ENCODE peak calls at places on chromosomes 6 and 20, in ten cellular contexts. L is B cell, W is neural progenitor cell, O is Peyer's patch, F is progenitor cell of endocrine pancreas, Z is prostate gland, A is foreskin fibroblast, G is heart right ventricle, R is psoas muscle, P is nephron progenitor cell. T is an unnamed sample.

GRCh38 chr20:62741191-62741676 is 32.6 kb downstream of the NTSR1 start:
- DNase-seq in A (peak; percentile 50), Z (no peak), R (peak; percentile 42), W (peak; percentile 78), O (no peak), G (peak; percentile 4), L (no peak), F (no peak), P (peak; percentile 64), T (peak; percentile 16)

GRCh38 chr6:145749632-145750031 is 14.3 kb upstream of the EPM2A start:
- DNase-seq in P (no peak), A (peak; percentile 85), F (no peak), G (no peak), W (no peak), Z (no peak), R (no peak), L (no peak), O (no peak), T (no peak)

GRCh38 chr6:85186546-85187170 is 263.2 kb upstream of the NT5E start:
- DNase-seq in R (no peak), O (no peak), W (no peak), Z (no peak), G (no peak), P (no peak), F (no peak), A (peak; percentile 71), L (no peak), T (no peak)

GRCh38 chr6:38283734-38284362 is 355.9 kb downstream of the BTBD9 start:
- DNase-seq in L (no peak), Z (no peak), P (no peak), F (no peak), A (peak; percentile 84), O (no peak), W (no peak), G (no peak), R (no peak), T (no peak)

GRCh38 chr6:42260424-42260888 is 42.8 kb upstream of the MRPS10 start:
- DNase-seq in Z (no peak), P (no peak), A (no peak), F (no peak), O (peak; percentile 44), R (peak; percentile 81), G (no peak), L (no peak), W (no peak), T (no peak)

GRCh38 chr6:106870824-106871300 is 103.7 kb downstream of the CD24 start:
- DNase-seq in Z (no peak), A (no peak), F (no peak), P (no peak), R (no peak), L (no peak), G (no peak), O (no peak), W (no peak), T (no peak)

GRCh38 chr6:98547151-98547550 is 287.2 kb upstream of the POU3F2 start:
- DNase-seq in R (no peak), G (no peak), A (no peak), W (no peak), Z (no peak), O (no peak), P (no peak), F (no peak), L (no peak), T (no peak)

GRCh38 chr6:167275001-167275400 is 16.1 kb upstream of the UNC93A start:
- DNase-seq in Z (peak; percentile 72), A (no peak), G (no peak), W (no peak), O (no peak), R (no peak), F (no peak), L (no peak), P (no peak), T (no peak)

GRCh38 chr6:16154904-16155303 is 26.0 kb downstream of the MYLIP start:
- DNase-seq in P (no peak), F (no peak), A (peak; percentile 85), W (no peak), R (peak; percentile 82), O (no peak), G (peak; percentile 35), L (no peak), Z (no peak), T (no peak)

GRCh38 chr6:1792989-1793388 is 183.3 kb downstream of the FOXC1 start:
- DNase-seq in R (no peak), L (peak; percentile 9), W (peak; percentile 42), Z (no peak), F (no peak), P (no peak), A (peak; percentile 36), G (no peak), O (no peak), T (no peak)

GRCh38 chr20:53569606-53570307 is 23.9 kb downstream of the ZNF217 start:
- DNase-seq in O (peak; percentile 17), A (no peak), G (no peak), W (no peak), R (no peak), L (no peak), Z (no peak), P (no peak), F (no peak), T (no peak)

GRCh38 chr6:119482850-119483285 is 133.3 kb upstream of the MAN1A1 start:
- DNase-seq in F (no peak), Z (no peak), W (no peak), O (no peak), L (no peak), A (no peak), P (no peak), R (no peak), G (no peak), T (no peak)

GRCh38 chr6:82906489-82906888 is 159.2 kb downstream of the UBE3D start:
- DNase-seq in O (no peak), W (peak; percentile 25), L (no peak), F (no peak), R (no peak), G (no peak), Z (no peak), P (no peak), A (peak; percentile 41), T (no peak)

GRCh38 chr6:106973018-106973840 is 1.3 kb downstream of the CD24 start:
- DNase-seq in W (peak; percentile 74), R (no peak), A (no peak), P (peak; percentile 58), G (peak; percentile 9), O (peak; percentile 59), F (peak; percentile 21), Z (peak; percentile 5), L (peak; percentile 44), T (peak; percentile 53)

DNA sequence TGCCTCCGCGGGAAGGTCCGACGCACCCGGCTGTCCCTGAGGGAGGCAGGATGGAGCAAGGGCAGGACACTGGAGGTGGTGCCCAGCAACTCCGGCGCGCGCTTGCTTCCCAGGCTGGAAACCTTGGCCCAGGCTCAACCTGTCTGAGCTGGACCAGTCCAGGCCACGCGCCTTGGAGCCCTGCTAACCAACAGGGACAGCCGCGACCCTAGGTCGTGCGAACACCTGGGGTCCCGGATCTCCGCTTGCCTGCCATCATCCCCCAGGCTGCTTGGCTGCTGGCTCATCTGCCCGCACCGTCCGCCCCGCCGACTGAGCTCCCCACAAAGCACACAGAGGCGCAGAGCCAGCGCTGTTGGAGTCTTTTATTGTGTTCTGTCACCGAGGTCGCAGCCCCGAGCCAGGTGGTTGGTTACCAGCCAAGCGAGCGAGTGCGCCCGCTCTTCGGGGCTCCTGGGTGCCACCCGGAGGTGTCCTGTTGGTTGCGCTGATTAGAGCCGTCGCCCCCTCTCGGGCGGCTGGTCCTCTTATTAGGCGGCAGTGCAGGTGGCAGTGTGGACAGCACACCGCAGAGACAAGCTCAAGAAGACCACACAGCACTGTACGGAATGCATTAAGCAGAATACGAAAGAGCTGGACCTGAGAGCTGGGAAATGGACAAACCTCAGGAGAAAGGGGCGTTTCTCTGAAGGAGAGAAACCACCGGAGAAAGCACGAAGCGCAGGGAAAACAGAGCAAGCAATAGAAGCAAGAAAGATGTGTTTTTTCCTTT is 3.8 kb downstream of the COL12A1 start:
- DNase-seq in P (peak; percentile 52), F (peak; percentile 25), W (peak; percentile 74), L (no peak), A (no peak), G (peak; percentile 44), O (peak; percentile 51), Z (no peak), R (peak; percentile 71), T (peak; percentile 48)
- TF ChIP-seq CTCF in P (no peak), F (no peak), W (peak; percentile 45), L (no peak), A (no peak), G (no peak), O (no peak), Z (no peak), R (no peak), T (no peak)

DNA sequence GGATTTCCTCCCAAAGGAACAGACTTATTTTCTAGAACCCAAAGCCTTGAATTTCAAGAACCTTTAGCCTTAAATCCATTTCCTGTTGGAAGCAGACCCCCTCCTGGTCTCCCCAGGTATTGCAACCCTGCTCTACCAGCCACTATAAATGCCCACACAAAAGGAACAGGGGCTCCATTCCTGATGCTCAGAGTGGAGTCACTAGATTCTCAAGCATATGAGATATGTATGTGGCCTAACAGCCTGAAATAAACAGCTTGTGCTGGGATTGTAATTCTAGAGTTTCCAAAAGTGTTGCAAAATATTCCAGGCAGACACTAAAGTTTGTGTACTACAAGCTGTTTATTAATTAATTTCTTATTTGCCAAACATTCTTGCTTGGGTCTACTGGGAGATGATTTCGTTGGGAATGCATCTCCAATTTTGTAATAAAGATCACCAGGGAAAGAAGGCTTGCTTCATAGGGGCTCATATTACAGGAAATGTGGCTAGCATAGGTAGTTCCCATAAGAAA is 44.8 kb downstream of the RIPOR3 start:
- DNase-seq in G (no peak), F (no peak), Z (no peak), R (no peak), O (no peak), W (no peak), A (peak; percentile 77), P (no peak), L (no peak), T (no peak)
- TF ChIP-seq CTCF in G (no peak), F (peak; percentile 10), Z (no peak), R (peak; percentile 21), O (peak; percentile 34), W (no peak), A (peak; percentile 41), P (no peak), L (no peak), T (peak; percentile 25)

DNA sequence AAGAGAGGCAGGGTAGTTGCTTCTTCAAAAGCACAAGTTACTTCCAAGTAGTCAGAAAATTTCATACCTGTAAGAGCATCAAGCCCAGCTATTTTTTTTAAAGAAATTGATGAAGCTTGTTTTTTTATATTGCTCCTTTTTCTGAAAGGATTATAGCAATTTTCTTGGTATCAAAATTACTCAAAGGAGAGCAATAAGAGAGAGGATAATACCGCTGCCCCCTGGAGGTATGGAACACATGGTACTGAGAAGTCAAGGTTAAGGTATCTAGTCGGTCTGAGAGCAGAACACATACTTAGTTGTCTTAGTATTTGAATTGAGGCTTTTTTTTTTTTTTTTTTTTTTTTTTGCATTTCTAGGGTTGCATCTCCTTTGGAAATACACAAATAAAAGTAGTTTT is 59.4 kb downstream of the ADGRF5 start:
- DNase-seq in Z (no peak), W (no peak), O (no peak), A (no peak), R (no peak), F (no peak), G (no peak), P (no peak), L (no peak), T (no peak)
- TF ChIP-seq CTCF in Z (no peak), W (no peak), O (no peak), A (no peak), R (no peak), F (peak; percentile 19), G (no peak), P (no peak), L (no peak), T (no peak)

GRCh38 chr6:117706504-117706903 is 31.2 kb downstream of the NUS1 start:
- DNase-seq in L (no peak), Z (no peak), A (no peak), W (no peak), R (no peak), O (no peak), P (no peak), G (no peak), F (no peak), T (no peak)

GRCh38 chr6:117711369-117711768 is 36.1 kb downstream of the NUS1 start:
- DNase-seq in P (no peak), R (no peak), W (no peak), Z (no peak), F (no peak), A (no peak), L (no peak), O (no peak), G (no peak), T (no peak)
- TF ChIP-seq CTCF in P (no peak), R (peak; percentile 9), W (no peak), Z (no peak), F (no peak), A (no peak), L (no peak), O (peak; percentile 10), G (no peak), T (no peak)